ENCODE peak calls at places on chromosomes 5 and 9, in eight cellular contexts. B is uterus; E is astrocyte of the spinal cord; X is epithelial cell of esophagus; U is GM13977; Q is activated naive CD4-positive, alpha-beta T cell treated with anti-CD3 and anti-CD28 coated beads, Interleukin-2, amount 50 U/mL, for 72 hours; A is HEK293T; G is Kasumi-1. M is an unnamed sample.

GRCh38 chr5:81817980-81818379 is 67.1 kb upstream of the SSBP2 start:
- DNase-seq in E (no peak), X (no peak), A (no peak), B (no peak), Q (no peak), G (peak; percentile 16), U (no peak), M (peak; percentile 3)

GRCh38 chr5:56692359-56693219 is 122.8 kb upstream of the MAP3K1 start:
- DNase-seq in E (no peak), G (no peak), X (no peak), Q (no peak), U (no peak), B (no peak), A (no peak), M (no peak)

GRCh38 chr5:148739023-148739422 is 84.7 kb upstream of the HTR4 start:
- DNase-seq in Q (no peak), U (no peak), G (no peak), E (no peak), A (no peak), B (no peak), X (no peak), M (no peak)

GRCh38 chr9:78029601-78030552 is 1.7 kb downstream of the GNAQ start:
- DNase-seq in G (peak; percentile 73), U (peak; percentile 40), A (peak; percentile 21), E (no peak), X (peak; percentile 30), B (peak; percentile 28), Q (peak; percentile 59), M (no peak)

GRCh38 chr5:175690025-175690424 is 32.2 kb downstream of the HRH2 start:
- DNase-seq in X (no peak), Q (no peak), G (no peak), U (no peak), E (no peak), B (no peak), A (no peak), M (no peak)

GRCh38 chr5:881551-881935 is 11.1 kb downstream of the BRD9 start:
- DNase-seq in B (no peak), U (no peak), G (no peak), Q (no peak), X (no peak), A (no peak), E (no peak), M (no peak)

GRCh38 chr5:143733635-143734341 is 78.2 kb upstream of the HMHB1 start:
- DNase-seq in B (no peak), A (no peak), X (peak; percentile 8), U (no peak), G (no peak), E (peak; percentile 28), Q (no peak), M (no peak)

GRCh38 chr5:74085782-74086181 is 459.8 kb downstream of the ARHGEF28 start:
- DNase-seq in U (no peak), E (no peak), B (no peak), X (no peak), G (no peak), A (no peak), Q (no peak), M (no peak)

GRCh38 chr5:176677209-176677931 is 30.1 kb downstream of the TSPAN17 start:
- DNase-seq in U (no peak), B (no peak), Q (no peak), G (no peak), X (no peak), E (no peak), A (no peak), M (no peak)

GRCh38 chr5:10801931-10802674 is 41.1 kb upstream of the DAP start:
- DNase-seq in G (no peak), B (no peak), A (no peak), U (no peak), Q (no peak), X (peak; percentile 32), E (no peak), M (no peak)

GRCh38 chr5:30908356-30908755 is 285.1 kb upstream of the CDH6 start:
- DNase-seq in E (no peak), B (no peak), X (no peak), A (no peak), G (no peak), U (no peak), Q (no peak), M (no peak)

GRCh38 chr5:2888520-2889060 is 137.1 kb upstream of the IRX2 start:
- DNase-seq in B (no peak), E (no peak), Q (no peak), U (no peak), G (no peak), A (no peak), X (no peak), M (no peak)

GRCh38 chr5:148905541-148905940 is 79.1 kb downstream of the ADRB2 start:
- DNase-seq in E (no peak), A (no peak), U (no peak), X (no peak), B (no peak), G (no peak), Q (no peak), M (no peak)

GRCh38 chr5:135476615-135477493 is 24.7 kb upstream of the TIFAB start:
- DNase-seq in B (no peak), U (no peak), Q (no peak), G (no peak), E (no peak), X (no peak), A (no peak), M (no peak)

GRCh38 chr5:180026725-180027448 is 44.7 kb downstream of the RNF130 start:
- DNase-seq in Q (no peak), A (no peak), X (no peak), G (no peak), B (no peak), U (no peak), E (no peak), M (no peak)

GRCh38 chr5:107519900-107520354 is 150.8 kb downstream of the EFNA5 start:
- DNase-seq in E (peak; percentile 34), X (peak; percentile 76), G (no peak), Q (no peak), U (no peak), A (no peak), B (no peak), M (no peak)

GRCh38 chr9:109730228-109730627 is 49.8 kb upstream of the PALM2AKAP2 start:
- DNase-seq in G (no peak), Q (no peak), U (no peak), E (no peak), B (no peak), A (no peak), X (peak; percentile 75), M (no peak)

GRCh38 chr5:16625116-16625515 is 8.3 kb upstream of the RETREG1 start:
- DNase-seq in U (no peak), B (no peak), E (no peak), X (no peak), G (peak; percentile 77), A (no peak), Q (no peak), M (no peak)

GRCh38 chr5:154626876-154627552 is 128.2 kb upstream of the LARP1 start:
- DNase-seq in Q (no peak), G (no peak), E (no peak), A (peak; percentile 5), B (no peak), U (peak; percentile 14), X (no peak), M (no peak)

GRCh38 chr5:9483251-9483650 is 62.6 kb downstream of the SEMA5A start:
- DNase-seq in Q (no peak), E (no peak), G (no peak), X (no peak), A (no peak), B (no peak), U (no peak), M (no peak)

GRCh38 chr5:60447488-60447920 is 252.5 kb downstream of the DEPDC1B start:
- DNase-seq in B (no peak), E (no peak), U (no peak), X (no peak), Q (no peak), G (no peak), A (no peak), M (no peak)

GRCh38 chr9:7671847-7672246 is 127.7 kb downstream of the DMAC1 start:
- DNase-seq in X (peak; percentile 82), A (no peak), Q (no peak), B (no peak), E (no peak), U (no peak), G (no peak), M (no peak)

GRCh38 chr9:107283621-107284616 is 840 bp downstream of the RAD23B start:
- DNase-seq in U (peak; percentile 53), A (peak; percentile 72), B (peak; percentile 62), Q (peak; percentile 75), E (peak; percentile 70), G (peak; percentile 57), X (peak; percentile 82), M (peak; percentile 59)

GRCh38 chr5:180463916-180464602 is 30.1 kb upstream of the CNOT6 start:
- DNase-seq in A (no peak), G (no peak), E (no peak), B (no peak), X (no peak), U (no peak), Q (no peak), M (no peak)

GRCh38 chr9:84993105-84993504 is 323.6 kb downstream of the NTRK2 start:
- DNase-seq in G (no peak), X (peak; percentile 76), B (no peak), E (no peak), Q (no peak), A (no peak), U (no peak), M (no peak)

GRCh38 chr9:137697193-137697592 is 78.4 kb downstream of the EHMT1 start:
- DNase-seq in X (no peak), A (no peak), E (no peak), Q (no peak), G (no peak), U (no peak), B (no peak), M (no peak)

GRCh38 chr9:76013797-76014196 is 123.3 kb downstream of the PCSK5 start:
- DNase-seq in G (peak; percentile 26), Q (no peak), U (no peak), A (no peak), B (no peak), E (no peak), X (no peak), M (no peak)

GRCh38 chr9:129133067-129133466 is 21.9 kb downstream of the PTPA start:
- DNase-seq in U (no peak), B (no peak), A (no peak), G (no peak), X (no peak), E (no peak), Q (no peak), M (no peak)